ENCODE peak calls at places on chromosomes 1 and 21, in four cellular contexts. P, F, T and U are unnamed samples.

GRCh38 chr1:15350551-15351200 is 59.0 kb upstream of the EFHD2 start:
- DNase-seq in P (no peak), F (no peak), T (no peak), U (no peak)

GRCh38 chr1:94806451-94806861 is 13.7 kb upstream of the SLC44A3 start:
- DNase-seq in P (no peak), F (no peak), T (no peak), U (no peak)

GRCh38 chr1:14314032-14314431 is 284.5 kb upstream of the KAZN start:
- DNase-seq in P (no peak), F (no peak), T (no peak), U (no peak)

GRCh38 chr1:155070721-155071556 is 7.4 kb downstream of the EFNA4 start:
- DNase-seq in P (peak; percentile 94), F (peak; percentile 72), T (peak; percentile 86), U (peak; percentile 76)

GRCh38 chr1:119808491-119808890 is 2.8 kb downstream of the REG4 start:
- DNase-seq in P (no peak), F (no peak), T (no peak), U (no peak)

GRCh38 chr1:78292361-78292760 is 198.4 kb upstream of the PTGFR start:
- DNase-seq in P (no peak), F (no peak), T (no peak), U (no peak)

GRCh38 chr1:51336004-51336403 is 5.6 kb upstream of the TTC39A start:
- DNase-seq in P (no peak), F (no peak), T (no peak), U (peak; percentile 4)

GRCh38 chr1:46527474-46528296 is 23.8 kb downstream of the KNCN start:
- DNase-seq in P (peak; percentile 91), F (peak; percentile 45), T (peak; percentile 87), U (peak; percentile 85)

GRCh38 chr1:37100310-37100709 is 66.0 kb upstream of the GRIK3 start:
- DNase-seq in P (no peak), F (no peak), T (no peak), U (no peak)

GRCh38 chr1:164611754-164612642 is 53.0 kb downstream of the PBX1 start:
- DNase-seq in P (no peak), F (peak; percentile 90), T (no peak), U (peak; percentile 84)

GRCh38 chr1:36157115-36157903 is 1.3 kb downstream of the MAP7D1 start:
- DNase-seq in P (no peak), F (no peak), T (no peak), U (no peak)

GRCh38 chr1:246506785-246507639 is at the start of gene SMYD3:
- DNase-seq in P (peak; percentile 79), F (peak; percentile 77), T (peak; percentile 97), U (peak; percentile 89)

GRCh38 chr1:23772049-23772853 is 6.0 kb upstream of the PITHD1 start:
- DNase-seq in P (peak; percentile 92), F (peak; percentile 67), T (peak; percentile 74), U (peak; percentile 83)

GRCh38 chr1:42003433-42003832 is 84.7 kb upstream of the HIVEP3 start:
- DNase-seq in P (no peak), F (no peak), T (no peak), U (no peak)

GRCh38 chr1:51955797-51956527 is 34.5 kb downstream of the RAB3B start:
- DNase-seq in P (no peak), F (no peak), T (no peak), U (no peak)

GRCh38 chr1:3564921-3565831 is 46.1 kb downstream of the MEGF6 start:
- DNase-seq in P (peak; percentile 71), F (no peak), T (peak; percentile 89), U (peak; percentile 79)

GRCh38 chr1:15684468-15685283 is 556 bp downstream of the PLEKHM2 start:
- DNase-seq in P (peak; percentile 45), F (no peak), T (peak; percentile 90), U (peak; percentile 65)

GRCh38 chr1:33244143-33244808 is 12.0 kb upstream of the ZNF362 start:
- DNase-seq in P (no peak), F (peak; percentile 80), T (no peak), U (no peak)

GRCh38 chr1:14915356-14916054 is 238.0 kb upstream of the TMEM51 start:
- DNase-seq in P (peak; percentile 79), F (peak; percentile 39), T (peak; percentile 89), U (peak; percentile 73)

GRCh38 chr1:152115344-152115743 is at the start of gene TCHH:
- DNase-seq in P (no peak), F (no peak), T (no peak), U (no peak)

GRCh38 chr1:179303173-179303572 is 9.6 kb downstream of the SOAT1 start:
- DNase-seq in P (no peak), F (no peak), T (no peak), U (no peak)

GRCh38 chr1:12047120-12047876 is 15.8 kb upstream of the TNFRSF8 start:
- DNase-seq in P (no peak), F (no peak), T (no peak), U (no peak)

GRCh38 chr1:42348498-42348897 is 13.5 kb upstream of the FOXJ3 start:
- DNase-seq in P (no peak), F (no peak), T (no peak), U (no peak)

GRCh38 chr1:99749948-99750347 is 16.5 kb downstream of the FRRS1 start:
- DNase-seq in P (no peak), F (no peak), T (no peak), U (no peak)

GRCh38 chr1:202944438-202944921 is 13.6 kb downstream of the ADIPOR1 start:
- DNase-seq in P (no peak), F (no peak), T (peak; percentile 80), U (no peak)

GRCh38 chr21:14787312-14787711 is 241.2 kb upstream of the SAMSN1 start:
- DNase-seq in P (no peak), F (no peak), T (no peak), U (no peak)

GRCh38 chr1:25477448-25478034 is 46.8 kb downstream of the MACO1 start:
- DNase-seq in P (no peak), F (no peak), T (peak; percentile 53), U (no peak)

GRCh38 chr21:27582246-27582945 is 615.5 kb upstream of the ADAMTS5 start:
- DNase-seq in P (no peak), F (no peak), T (no peak), U (no peak)

GRCh38 chr1:203052556-203053059 is 26.3 kb downstream of the PPFIA4 start:
- DNase-seq in P (no peak), F (no peak), T (no peak), U (no peak)

GRCh38 chr1:212971312-212971711 is 21.0 kb downstream of the VASH2 start:
- DNase-seq in P (no peak), F (no peak), T (no peak), U (no peak)

GRCh38 chr1:82317671-82318070 is 516.9 kb downstream of the ADGRL2 start:
- DNase-seq in P (no peak), F (no peak), T (no peak), U (no peak)

GRCh38 chr1:210373878-210374599 is 45.3 kb downstream of the HHAT start:
- DNase-seq in P (peak; percentile 93), F (peak; percentile 98), T (peak; percentile 87), U (peak; percentile 90)

DNA sequence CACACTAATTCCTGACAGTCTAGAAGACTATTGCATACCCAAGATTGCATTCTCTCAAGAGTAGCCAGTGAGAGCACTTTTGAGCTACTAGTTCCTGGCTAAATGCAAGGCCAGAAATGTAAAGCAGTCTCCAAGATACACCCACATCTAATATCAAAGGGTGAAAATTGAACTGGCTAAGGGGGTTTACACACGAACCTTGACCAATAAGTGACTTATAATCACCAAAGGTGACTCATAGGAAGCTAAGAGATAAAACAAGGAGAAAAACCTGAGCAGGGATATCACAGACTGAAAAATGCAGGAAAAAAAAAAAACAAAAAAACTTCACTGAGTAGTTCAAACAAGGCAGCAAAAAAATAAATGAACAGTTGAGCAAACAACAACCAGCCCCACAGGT is 172.2 kb upstream of the RRP15 start:
- DNase-seq in P (no peak), F (no peak), T (no peak), U (no peak)
- TF ChIP-seq ELF4 in P (no peak), F (no peak), T (no peak), U (no peak)

GRCh38 chr1:9033363-9033762 is 7.1 kb upstream of the SLC2A7 start:
- DNase-seq in P (no peak), F (no peak), T (no peak), U (no peak)

GRCh38 chr1:9031484-9032259 is 5.4 kb upstream of the SLC2A7 start:
- DNase-seq in P (no peak), F (no peak), T (no peak), U (no peak)

GRCh38 chr1:9037476-9038337 is 11.5 kb upstream of the SLC2A7 start:
- DNase-seq in P (no peak), F (no peak), T (no peak), U (no peak)

GRCh38 chr1:9038338-9038650 is 12.1 kb upstream of the SLC2A7 start:
- DNase-seq in P (no peak), F (no peak), T (no peak), U (no peak)

DNA sequence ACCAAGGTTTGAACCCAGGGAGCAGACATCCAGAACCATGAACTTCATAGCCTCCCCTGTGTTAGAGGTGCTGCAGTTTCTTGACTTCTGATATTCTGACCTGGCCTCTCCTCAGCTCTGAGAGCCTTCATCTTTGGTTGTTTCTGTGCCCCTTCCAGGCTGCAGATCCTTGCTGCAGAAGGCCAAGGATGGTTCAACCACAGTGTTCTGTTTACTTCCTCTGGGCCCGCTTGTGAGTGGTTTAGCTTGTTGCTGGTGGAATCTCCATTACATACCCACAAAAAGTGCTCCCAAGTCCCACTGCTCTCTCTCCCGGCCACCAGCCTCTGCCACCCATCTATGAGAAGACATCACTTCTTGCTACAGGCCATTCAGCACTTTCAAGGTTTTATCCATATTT is 9.0 kb upstream of the SLC2A7 start:
- DNase-seq in P (no peak), F (no peak), T (no peak), U (no peak)
- TF ChIP-seq ELF4 in P (no peak), F (no peak), T (no peak), U (no peak)

DNA sequence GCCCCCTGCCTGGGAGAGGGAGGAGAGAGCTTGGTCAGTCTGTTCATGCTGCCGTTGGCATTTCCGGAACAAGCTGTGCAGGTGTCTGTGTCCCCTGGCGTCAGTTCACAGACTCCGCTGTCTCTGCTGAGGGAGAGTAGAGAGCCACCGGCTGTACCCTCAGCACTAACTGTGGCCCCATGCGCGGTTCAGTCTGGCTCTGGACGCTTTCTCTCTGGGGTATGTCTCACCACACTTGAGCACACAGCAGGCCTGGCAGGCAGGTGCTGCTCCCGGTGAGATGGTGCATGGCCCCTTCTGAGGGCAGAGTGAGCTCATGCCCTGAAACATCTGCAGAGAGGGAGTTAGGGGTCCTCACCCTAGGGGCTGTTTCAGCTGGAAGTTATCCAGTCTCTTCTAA is 60.0 kb upstream of the TLR5 start:
- DNase-seq in P (no peak), F (no peak), T (no peak), U (no peak)
- TF ChIP-seq ELF4 in P (no peak), F (no peak), T (no peak), U (no peak)

DNA sequence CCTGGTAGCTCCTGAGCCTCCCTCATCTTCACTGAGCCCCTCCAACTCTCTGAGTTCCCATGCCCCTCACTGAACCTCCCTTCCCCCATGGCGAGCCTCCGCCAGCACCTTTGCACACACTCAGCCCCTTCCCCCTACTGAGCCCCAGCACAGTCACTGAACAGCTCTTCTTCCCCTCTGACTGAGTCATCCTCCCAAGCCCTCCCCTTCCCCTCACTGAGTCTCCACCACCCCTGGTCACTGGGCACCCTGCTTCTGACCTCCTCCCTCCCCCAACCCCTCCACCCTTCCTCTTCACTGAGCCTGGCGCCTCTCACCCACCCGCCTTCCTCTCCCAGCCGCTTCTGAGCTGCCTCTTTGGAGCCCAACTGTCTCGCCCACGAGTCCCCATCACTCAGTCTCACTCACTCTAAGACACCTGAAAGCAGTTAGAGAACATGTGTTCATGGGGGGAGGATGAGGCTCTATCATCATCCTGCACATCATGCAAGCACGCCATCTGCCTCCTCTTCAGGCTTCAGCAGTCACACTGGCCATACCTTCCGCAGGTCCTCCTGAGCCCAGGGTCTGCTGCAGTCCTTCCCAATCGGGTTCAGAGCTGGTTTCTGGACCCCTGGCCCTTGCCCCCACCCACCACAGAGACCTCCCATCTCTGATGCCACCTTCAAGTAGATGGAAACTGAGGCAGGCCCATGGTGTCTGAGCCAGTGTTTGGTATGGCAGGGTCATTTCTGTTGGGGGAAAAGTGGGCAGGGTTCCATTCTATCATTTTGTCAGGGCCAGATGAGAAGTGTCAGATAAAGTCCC is 2.0 kb upstream of the TRNP1 start:
- DNase-seq in P (no peak), F (peak; percentile 93), T (peak; percentile 49), U (no peak)
- TF ChIP-seq ELF4 in P (no peak), F (no peak), T (no peak), U (no peak)